ENCODE peak calls at places on chromosomes 6 and 20, in seven cellular contexts. Y, S, O, B, L, Z and A are unnamed samples.

GRCh38 chr6:20978176-20978614 is 443.9 kb downstream of the CDKAL1 start:
- DNase-seq in L (no peak), Z (no peak), B (peak), Y (no peak), O (no peak), S (peak), A (no peak)

GRCh38 chr20:309306-309840 is 12.0 kb downstream of the ZCCHC3 start:
- DNase-seq in Z (peak), L (peak), Y (no peak), O (no peak), B (no peak), S (no peak), A (peak)

GRCh38 chr20:53900380-53900999 is 169.9 kb downstream of the BCAS1 start:
- DNase-seq in Y (no peak), S (peak), B (no peak), O (no peak), Z (peak), L (no peak), A (no peak)

GRCh38 chr20:34268851-34269668 is 27.8 kb downstream of the ASIP start:
- DNase-seq in Z (peak), B (no peak), S (peak), Y (no peak), L (peak), O (no peak), A (no peak)

GRCh38 chr6:78605909-78606446 is 261.4 kb upstream of the IRAK1BP1 start:
- DNase-seq in O (no peak), Z (peak), Y (no peak), S (peak), B (no peak), L (no peak), A (no peak)

GRCh38 chr20:14334306-14334930 is 3.0 kb downstream of the FLRT3 start:
- DNase-seq in Y (peak), Z (no peak), B (peak), L (peak), O (no peak), S (peak), A (peak)

GRCh38 chr20:733806-734205 is 34.5 kb downstream of the SLC52A3 start:
- DNase-seq in L (no peak), Z (no peak), O (no peak), S (no peak), B (no peak), Y (no peak), A (no peak)

GRCh38 chr6:6152060-6152459 is 145.3 kb upstream of the NRN1 start:
- DNase-seq in Y (no peak), S (no peak), B (no peak), O (no peak), L (no peak), Z (no peak), A (no peak)

GRCh38 chr6:104527311-104527710 is 332.4 kb downstream of the HACE1 start:
- DNase-seq in L (no peak), B (no peak), S (no peak), Z (no peak), Y (no peak), O (no peak), A (no peak)

GRCh38 chr20:43985608-43986316 is 71.1 kb downstream of the TOX2 start:
- DNase-seq in Z (no peak), Y (no peak), O (no peak), L (no peak), B (no peak), S (no peak), A (no peak)

GRCh38 chr6:63904844-63905243 is 269.2 kb downstream of the PHF3 start:
- DNase-seq in B (peak), Z (peak), O (peak), Y (no peak), L (peak), S (peak), A (no peak)